ENCODE peak calls at places on chromosomes 1 and 21, in eight cellular contexts. F is stimulated activated CD4-positive, alpha-beta T cell treated with anti-CD3 and anti-CD28 coated beads, Interleukin-2, amount 100 ng/mL, for 48 hours; X is foreskin keratinocyte; L is GM06990; R is GM23338; N is nephron progenitor cell; A is NCI-H1105; Y is NCI-H345. W is an unnamed sample.

GRCh38 chr1:62601412-62601971 is 4.2 kb downstream of the ANGPTL3 start:
- DNase-seq in F (no peak), X (no peak), L (no peak), R (no peak), N (no peak), A (no peak), Y (no peak), W (no peak)

GRCh38 chr1:25996966-25997758 is 701 bp downstream of the PAFAH2 start:
- DNase-seq in F (no peak), X (peak), L (peak), R (no peak), N (no peak), A (no peak), Y (peak), W (peak)

GRCh38 chr1:78918157-78918556 is 88.4 kb downstream of the ADGRL4 start:
- DNase-seq in F (no peak), X (peak), L (no peak), R (no peak), N (no peak), A (no peak), Y (no peak), W (no peak)

GRCh38 chr1:225460737-225461532 is 33.1 kb upstream of the LBR start:
- DNase-seq in F (no peak), X (no peak), L (no peak), R (no peak), N (no peak), A (no peak), Y (no peak), W (no peak)

GRCh38 chr1:74586253-74586897 is 74.0 kb upstream of the LRRC53 start:
- DNase-seq in F (no peak), X (no peak), L (no peak), R (no peak), N (no peak), A (no peak), Y (no peak), W (no peak)

GRCh38 chr1:224784606-224785328 is 144.7 kb upstream of the DNAH14 start:
- DNase-seq in F (no peak), X (peak), L (no peak), R (no peak), N (no peak), A (no peak), Y (no peak), W (no peak)

GRCh38 chr1:47689894-47690293 is 252.1 kb downstream of the FOXD2 start:
- DNase-seq in F (no peak), X (no peak), L (no peak), R (no peak), N (no peak), A (no peak), Y (no peak), W (no peak)

GRCh38 chr1:94986783-94987182 is 59.9 kb upstream of the CNN3 start:
- DNase-seq in F (no peak), X (peak), L (no peak), R (no peak), N (no peak), A (no peak), Y (no peak), W (no peak)

GRCh38 chr1:224245188-224245587 is 62.1 kb downstream of the DEGS1 start:
- DNase-seq in F (no peak), X (no peak), L (peak), R (no peak), N (no peak), A (no peak), Y (no peak), W (peak)

GRCh38 chr1:17010601-17011438 is 908 bp downstream of the ATP13A2 start:
- DNase-seq in F (no peak), X (peak), L (no peak), R (no peak), N (no peak), A (peak), Y (peak), W (peak)

GRCh38 chr1:185860316-185860715 is 126.1 kb downstream of the HMCN1 start:
- DNase-seq in F (no peak), X (no peak), L (no peak), R (no peak), N (no peak), A (no peak), Y (no peak), W (no peak)

GRCh38 chr1:25927541-25928265 is 21.5 kb upstream of the STMN1 start:
- DNase-seq in F (no peak), X (no peak), L (no peak), R (peak), N (peak), A (peak), Y (peak), W (no peak)

GRCh38 chr21:38380391-38381137 is 117.7 kb downstream of the ERG start:
- DNase-seq in F (no peak), X (peak), L (no peak), R (peak), N (no peak), A (no peak), Y (no peak), W (no peak)

GRCh38 chr21:33011462-33011861 is 14.3 kb upstream of the OLIG2 start:
- DNase-seq in F (no peak), X (peak), L (no peak), R (no peak), N (no peak), A (no peak), Y (no peak), W (no peak)

GRCh38 chr21:34205811-34206635 is 132.6 kb downstream of the MRPS6 start:
- DNase-seq in F (no peak), X (no peak), L (no peak), R (no peak), N (no peak), A (peak), Y (peak), W (no peak)

W was measured in Peyer's patch.